ENCODE peak calls at places on chromosomes 7 and 10, in eight cellular contexts. I is activated naive CD4-positive, alpha-beta T cell treated with anti-CD3 and anti-CD28 coated beads, Interleukin-2, amount 50 U/mL, for 16 hours; A is mesenteric fat pad; T is activated T-cell treated with anti-CD3 and anti-CD28 coated beads for 1 hour; Y is CD8-positive, alpha-beta memory T cell; B is H4; D is hypothalamus; P is osteocyte. V is an unnamed sample.

GRCh38 chr10:34643620-34644019 is 171.5 kb downstream of the PARD3 start:
- DNase-seq in I (no peak), A (no peak), T (no peak), Y (no peak), B (no peak), D (no peak), P (no peak), V (no peak)

GRCh38 chr7:148264933-148265557 is 325.5 kb upstream of the C7orf33 start:
- DNase-seq in I (no peak), A (no peak), T (no peak), Y (no peak), B (peak; percentile 58), D (no peak), P (no peak), V (peak; percentile 13)

GRCh38 chr10:121753726-121754476 is 155.7 kb upstream of the FGFR2 start:
- DNase-seq in I (no peak), A (no peak), T (no peak), Y (no peak), B (peak; percentile 41), D (no peak), P (no peak), V (no peak)

GRCh38 chr10:71782917-71783490 is 9.7 kb upstream of the VSIR start:
- DNase-seq in I (no peak), A (no peak), T (no peak), Y (no peak), B (no peak), D (no peak), P (no peak), V (no peak)

GRCh38 chr10:48531486-48531885 is 73.4 kb downstream of the ARHGAP22 start:
- DNase-seq in I (no peak), A (no peak), T (no peak), Y (no peak), B (no peak), D (no peak), P (no peak), V (no peak)

GRCh38 chr7:102292813-102293798 is 6.4 kb downstream of the SH2B2 start:
- DNase-seq in I (no peak), A (no peak), T (no peak), Y (no peak), B (no peak), D (no peak), P (no peak), V (no peak)

GRCh38 chr7:39623312-39624201 is at the start of gene RALA:
- DNase-seq in I (peak; percentile 91), A (peak; percentile 97), T (peak; percentile 80), Y (peak; percentile 87), B (peak; percentile 97), D (peak; percentile 83), P (peak; percentile 96), V (peak; percentile 93)

GRCh38 chr10:1116051-1116450 is 59.9 kb downstream of the WDR37 start:
- DNase-seq in I (no peak), A (no peak), T (no peak), Y (no peak), B (no peak), D (no peak), P (peak; percentile 77), V (no peak)

GRCh38 chr7:2873686-2874551 is 29.8 kb upstream of the GNA12 start:
- DNase-seq in I (no peak), A (no peak), T (no peak), Y (no peak), B (peak; percentile 99), D (no peak), P (no peak), V (no peak)

GRCh38 chr10:31320598-31321211 is 1.7 kb downstream of the ZEB1 start:
- DNase-seq in I (peak; percentile 24), A (no peak), T (peak; percentile 4), Y (peak; percentile 3), B (peak; percentile 19), D (no peak), P (no peak), V (peak; percentile 43)

GRCh38 chr7:40619647-40620046 is 484.8 kb downstream of the SUGCT start:
- DNase-seq in I (no peak), A (no peak), T (no peak), Y (no peak), B (no peak), D (no peak), P (no peak), V (no peak)

GRCh38 chr7:148543-148931 is 43.8 kb upstream of the FAM20C start:
- DNase-seq in I (no peak), A (no peak), T (no peak), Y (no peak), B (no peak), D (no peak), P (no peak), V (no peak)

GRCh38 chr10:48655426-48656240 is 29.0 kb upstream of the WDFY4 start:
- DNase-seq in I (no peak), A (no peak), T (no peak), Y (no peak), B (peak; percentile 79), D (peak; percentile 64), P (peak; percentile 84), V (peak; percentile 10)

GRCh38 chr7:23277359-23277989 is 21.7 kb upstream of the MALSU1 start:
- DNase-seq in I (no peak), A (no peak), T (no peak), Y (no peak), B (peak; percentile 88), D (no peak), P (no peak), V (peak; percentile 40)

GRCh38 chr7:142248166-142249160 is 9.4 kb downstream of the PRSS58 start:
- DNase-seq in I (no peak), A (no peak), T (no peak), Y (no peak), B (no peak), D (no peak), P (no peak), V (no peak)

GRCh38 chr10:103540722-103541121 is 47.2 kb downstream of the NEURL1 start:
- DNase-seq in I (no peak), A (peak; percentile 47), T (no peak), Y (no peak), B (no peak), D (no peak), P (no peak), V (no peak)

GRCh38 chr10:73814896-73815718 is 3.7 kb upstream of the NDST2 start:
- DNase-seq in I (no peak), A (no peak), T (no peak), Y (no peak), B (no peak), D (no peak), P (no peak), V (peak; percentile 40)

GRCh38 chr10:88227342-88228018 is 355.6 kb downstream of the RNLS start:
- DNase-seq in I (no peak), A (no peak), T (no peak), Y (no peak), B (no peak), D (no peak), P (no peak), V (no peak)

GRCh38 chr10:101859530-101859929 is 15.9 kb upstream of the KCNIP2 start:
- DNase-seq in I (no peak), A (no peak), T (no peak), Y (no peak), B (no peak), D (no peak), P (no peak), V (no peak)

GRCh38 chr10:35462491-35462934 is 126.2 kb downstream of the CCNY start:
- DNase-seq in I (no peak), A (no peak), T (no peak), Y (no peak), B (no peak), D (no peak), P (no peak), V (peak; percentile 10)

GRCh38 chr10:110828525-110828924 is 43.2 kb upstream of the PDCD4 start:
- DNase-seq in I (no peak), A (no peak), T (no peak), Y (no peak), B (no peak), D (no peak), P (no peak), V (no peak)

V was measured in HuH-7.5.